ENCODE peak calls at places on chromosomes 13 and 19, in ten cellular contexts. K is pons; B is lung; X is activated CD8-positive, alpha-beta memory T cell treated with anti-CD3 and anti-CD28 coated beads, Interleukin-2, amount 50 U/mL, for 4 hours; T is mammary epithelial cell; M is NCI-H1092; Z is tibial nerve; D is GM23338; J is frontal cortex; S is WTC11. G is an unnamed sample.

GRCh38 chr19:6235031-6235951 is 44.5 kb downstream of the MLLT1 start:
- DNase-seq in B (no peak), D (no peak), S (no peak), T (no peak), M (no peak), X (no peak), K (no peak), Z (no peak), J (no peak), G (no peak)

GRCh38 chr13:97659602-97660001 is 225.6 kb downstream of the RAP2A start:
- DNase-seq in K (peak; percentile 47), D (peak; percentile 30), Z (no peak), X (no peak), M (no peak), S (peak; percentile 32), T (no peak), B (no peak), J (peak; percentile 19), G (no peak)

GRCh38 chr19:5621311-5621944 is 1.1 kb downstream of the SAFB2 start:
- DNase-seq in Z (peak; percentile 14), X (no peak), B (peak; percentile 34), S (no peak), T (no peak), J (peak; percentile 28), D (no peak), M (no peak), K (no peak), G (peak; percentile 60)

GRCh38 chr19:43625918-43626579 is 6.6 kb upstream of the ZNF428 start:
- DNase-seq in K (no peak), B (no peak), M (no peak), X (no peak), D (peak; percentile 81), Z (no peak), T (no peak), S (peak; percentile 74), J (peak; percentile 73), G (no peak)

GRCh38 chr19:41649827-41650226 is 23.0 kb upstream of the CEACAM4 start:
- DNase-seq in B (no peak), Z (no peak), M (no peak), X (no peak), D (no peak), K (no peak), T (no peak), S (no peak), J (no peak), G (no peak)

GRCh38 chr13:68369739-68370138 is 1139.6 kb upstream of the PCDH9 start:
- DNase-seq in S (no peak), D (peak; percentile 2), T (no peak), B (no peak), J (no peak), Z (no peak), X (no peak), M (no peak), K (no peak), G (no peak)

GRCh38 chr19:35291916-35292315 is at the start of gene MAG:
- DNase-seq in S (no peak), M (no peak), Z (no peak), J (peak; percentile 61), K (peak; percentile 95), D (no peak), B (no peak), T (no peak), X (no peak), G (no peak)

GRCh38 chr19:38993271-38993670 is 17.7 kb upstream of the FBXO17 start:
- DNase-seq in B (no peak), D (no peak), Z (no peak), J (no peak), X (no peak), T (peak; percentile 96), S (no peak), K (no peak), M (no peak), G (no peak)

GRCh38 chr19:42441047-42441440 is 1.7 kb downstream of the CXCL17 start:
- DNase-seq in K (no peak), S (no peak), T (no peak), D (no peak), J (no peak), M (no peak), X (no peak), Z (no peak), B (no peak), G (peak; percentile 74)

GRCh38 chr19:36686365-36687213 is 823 bp upstream of the ZNF567 start:
- DNase-seq in D (peak; percentile 21), B (no peak), K (peak; percentile 26), Z (no peak), T (no peak), X (no peak), M (peak; percentile 1), S (no peak), J (peak; percentile 9), G (no peak)

GRCh38 chr13:57443494-57443893 is 188.1 kb upstream of the PCDH17 start:
- DNase-seq in X (no peak), J (no peak), B (no peak), Z (no peak), T (no peak), S (no peak), D (no peak), M (no peak), K (no peak), G (no peak)

GRCh38 chr13:61013782-61014181 is 401.9 kb downstream of the PCDH20 start:
- DNase-seq in S (no peak), T (no peak), K (peak; percentile 24), Z (no peak), M (no peak), B (no peak), X (no peak), J (no peak), D (no peak), G (no peak)

GRCh38 chr19:50488795-50489194 is 12.1 kb upstream of the GARIN5A start:
- DNase-seq in M (no peak), Z (no peak), B (no peak), K (peak; percentile 39), X (no peak), D (no peak), S (no peak), J (no peak), T (no peak), G (no peak)

GRCh38 chr19:797528-798414 is 519 bp downstream of the PTBP1 start:
- DNase-seq in K (peak; percentile 71), S (peak; percentile 82), X (peak; percentile 82), B (peak; percentile 88), M (peak; percentile 92), Z (peak; percentile 69), D (peak; percentile 89), J (peak; percentile 98), T (peak; percentile 90), G (peak; percentile 92)

GRCh38 chr19:53158119-53158656 is 665 bp downstream of the ZNF347 start:
- DNase-seq in M (no peak), J (no peak), S (peak; percentile 52), X (peak; percentile 28), T (peak; percentile 38), K (no peak), B (peak; percentile 29), D (peak; percentile 61), Z (no peak), G (peak; percentile 50)

GRCh38 chr13:34672631-34673030 is 269.4 kb upstream of the NBEA start:
- DNase-seq in Z (no peak), S (no peak), T (peak; percentile 29), M (no peak), D (no peak), X (no peak), K (peak; percentile 9), B (no peak), J (peak; percentile 14), G (no peak)

GRCh38 chr13:26965058-26965380 is 204.4 kb upstream of the GPR12 start:
- DNase-seq in S (no peak), K (no peak), B (no peak), X (no peak), Z (no peak), D (no peak), J (no peak), M (no peak), T (no peak), G (no peak)

GRCh38 chr13:48222358-48223015 is 10.5 kb upstream of the ITM2B start:
- DNase-seq in T (peak; percentile 35), X (no peak), M (no peak), J (no peak), D (no peak), K (no peak), Z (peak; percentile 65), S (no peak), B (peak; percentile 34), G (no peak)

GRCh38 chr13:51844862-51845573 is at the start of gene TMEM272:
- DNase-seq in J (peak; percentile 76), B (peak; percentile 42), M (peak; percentile 54), S (peak; percentile 81), D (peak; percentile 81), Z (no peak), X (peak; percentile 60), T (no peak), K (peak; percentile 30), G (no peak)

GRCh38 chr19:52967772-52968171 is 5.1 kb upstream of the ZNF816 start:
- DNase-seq in Z (no peak), J (no peak), T (no peak), K (no peak), M (no peak), X (no peak), B (no peak), S (no peak), D (no peak), G (no peak)

GRCh38 chr19:54164369-54165068 is 5.0 kb upstream of the LENG1 start:
- DNase-seq in B (peak; percentile 89), S (peak; percentile 98), D (peak; percentile 97), K (no peak), X (peak; percentile 42), Z (peak; percentile 36), J (no peak), T (no peak), M (no peak), G (peak; percentile 83)

GRCh38 chr19:38544569-38545315 is 73.0 kb downstream of the MAP4K1 start:
- DNase-seq in M (no peak), S (no peak), B (no peak), Z (no peak), T (no peak), J (peak; percentile 60), X (no peak), K (peak; percentile 22), D (peak; percentile 21), G (no peak)

GRCh38 chr13:93859666-93860065 is 619.8 kb downstream of the DCT start:
- DNase-seq in J (no peak), B (no peak), M (no peak), D (no peak), K (no peak), T (no peak), S (no peak), Z (no peak), X (no peak), G (no peak)

GRCh38 chr19:44598880-44599279 is 14.5 kb upstream of the IGSF23 start:
- DNase-seq in X (no peak), S (no peak), J (no peak), B (no peak), D (no peak), K (no peak), M (no peak), T (no peak), Z (no peak), G (no peak)

G was measured in ureter.